ENCODE peak calls at places on chromosomes 16 and 17, in eight cellular contexts. E is naive thymus-derived CD4-positive, alpha-beta T cell; W is effector memory CD4-positive, alpha-beta T cell; L is HepG2; J is cardiac muscle cell; X is esophagus squamous epithelium; A is upper lobe of right lung; D is IMR-90. Z is an unnamed sample. For H3K36me3, the result is how much of the 10 kb centered on the place peaks cover.

GRCh38 chr17:67246398-67246647 is 1.3 kb upstream of the HELZ start:
- DNase-seq in W (no peak), X (no peak), A (no peak), D (peak), E (no peak), L (no peak), J (no peak), Z (no peak)

GRCh38 chr17:38926290-38927070 is 1.1 kb downstream of the LASP1NB start:
- DNase-seq in W (no peak), J (no peak), A (no peak), X (no peak), D (no peak), E (no peak), L (no peak), Z (no peak)

GRCh38 chr16:89890200-89890599 is 16.8 kb downstream of the TCF25 start:
- DNase-seq in W (no peak), A (no peak), X (no peak), L (no peak), E (no peak), J (no peak), D (no peak), Z (no peak)

GRCh38 chr17:21549107-21549687 is 143.1 kb upstream of the KCNJ18 start:
- DNase-seq in L (no peak), E (no peak), J (no peak), D (peak), X (no peak), W (no peak), A (no peak), Z (no peak)

GRCh38 chr16:89319883-89320716 is 102.6 kb downstream of the ZNF778 start:
- DNase-seq in X (no peak), D (peak), J (peak), E (no peak), L (peak), A (no peak), W (no peak), Z (peak)

GRCh38 chr16:30658731-30659506 is 688 bp downstream of the FBRS start:
- DNase-seq in L (peak), A (peak), X (peak), W (no peak), E (no peak), J (peak), D (peak), Z (no peak)

GRCh38 chr16:84577034-84577803 is 40.7 kb downstream of the COTL1 start:
- DNase-seq in D (no peak), A (no peak), E (no peak), X (no peak), W (no peak), L (no peak), J (no peak), Z (no peak)

GRCh38 chr16:89368604-89369249 is 121.6 kb downstream of the ANKRD11 start:
- DNase-seq in X (no peak), J (no peak), L (no peak), W (no peak), A (peak), D (no peak), E (no peak), Z (no peak)

GRCh38 chr17:82703935-82704865 is 5.7 kb upstream of the RAB40B start:
- DNase-seq in E (no peak), X (no peak), D (no peak), J (no peak), L (peak), W (no peak), A (no peak), Z (peak)

GRCh38 chr17:27578718-27579085 is 52.3 kb upstream of the LGALS9 start:
- DNase-seq in X (no peak), L (peak), J (no peak), W (no peak), D (peak), E (no peak), A (no peak), Z (peak)

GRCh38 chr17:15185625-15185991 is 79.5 kb downstream of the PMP22 start:
- DNase-seq in W (no peak), J (peak), L (no peak), E (no peak), D (peak), X (no peak), A (no peak), Z (no peak)

GRCh38 chr17:2385240-2386202 is 15.3 kb downstream of the MNT start:
- DNase-seq in X (no peak), E (no peak), J (peak), L (no peak), A (no peak), D (no peak), W (no peak), Z (no peak)

GRCh38 chr16:667780-668518 is at the start of gene RHOT2:
- DNase-seq in X (peak), D (peak), L (peak), W (peak), J (peak), E (peak), A (peak), Z (peak)

GRCh38 chr17:63571632-63572310 is 21.5 kb downstream of the DCAF7 start:
- DNase-seq in E (no peak), J (peak), A (no peak), D (peak), W (no peak), L (peak), X (no peak), Z (no peak)

GRCh38 chr16:57263585-57264351 is 18.7 kb downstream of the ARL2BP start:
- DNase-seq in J (no peak), L (no peak), X (no peak), D (no peak), W (no peak), E (no peak), A (peak), Z (no peak)

GRCh38 chr17:7466644-7467341 is 12.6 kb downstream of the ZBTB4 start:
- DNase-seq in D (peak), X (no peak), E (no peak), A (no peak), J (no peak), L (no peak), W (no peak), Z (no peak)

GRCh38 chr16:4604401-4604800 is 10.3 kb downstream of the UBALD1 start:
- DNase-seq in A (no peak), L (no peak), W (no peak), D (no peak), X (no peak), E (no peak), J (no peak), Z (no peak)

GRCh38 chr17:74042241-74042640 is 161.2 kb upstream of the RPL38 start:
- DNase-seq in J (no peak), L (no peak), E (no peak), X (no peak), A (no peak), D (no peak), W (no peak), Z (no peak)

GRCh38 chr16:11635679-11636171 is 32.5 kb upstream of the SNN start:
- DNase-seq in L (no peak), W (no peak), X (no peak), D (no peak), A (no peak), E (no peak), J (no peak), Z (no peak)

GRCh38 chr17:260031-260791 is 78.8 kb upstream of the DOC2B start:
- DNase-seq in W (no peak), E (no peak), A (peak), J (no peak), L (no peak), D (no peak), X (no peak), Z (no peak)

GRCh38 chr17:9875441-9875840 is 29.6 kb downstream of the RCVRN start:
- DNase-seq in X (no peak), D (peak), A (no peak), J (no peak), W (no peak), E (no peak), L (no peak), Z (no peak)

GRCh38 chr16:67767953-67768352 is 38.4 kb downstream of the RANBP10 start:
- DNase-seq in A (no peak), D (peak), W (no peak), E (no peak), L (no peak), X (no peak), J (no peak), Z (no peak)

GRCh38 chr16:77223184-77223583 is 24.0 kb downstream of the SYCE1L start:
- DNase-seq in X (no peak), W (no peak), D (no peak), A (no peak), L (no peak), J (no peak), E (peak), Z (no peak)

GRCh38 chr17:73625006-73625405 is 19.2 kb downstream of the SDK2 start:
- DNase-seq in W (no peak), J (no peak), A (no peak), E (no peak), L (no peak), X (no peak), D (no peak), Z (no peak)

GRCh38 chr16:55240933-55241332 is 83.1 kb upstream of the IRX6 start:
- DNase-seq in E (no peak), D (no peak), L (no peak), A (no peak), J (no peak), X (no peak), W (no peak), Z (no peak)

GRCh38 chr17:48014603-48015037 is 23.0 kb downstream of the COPZ2 start:
- DNase-seq in D (no peak), W (no peak), A (no peak), X (no peak), J (no peak), E (no peak), L (no peak), Z (no peak)

GRCh38 chr17:62996221-62996620 is 30.2 kb downstream of the TANC2 start:
- DNase-seq in D (no peak), L (no peak), J (no peak), W (no peak), X (no peak), A (no peak), E (no peak), Z (no peak)

DNA sequence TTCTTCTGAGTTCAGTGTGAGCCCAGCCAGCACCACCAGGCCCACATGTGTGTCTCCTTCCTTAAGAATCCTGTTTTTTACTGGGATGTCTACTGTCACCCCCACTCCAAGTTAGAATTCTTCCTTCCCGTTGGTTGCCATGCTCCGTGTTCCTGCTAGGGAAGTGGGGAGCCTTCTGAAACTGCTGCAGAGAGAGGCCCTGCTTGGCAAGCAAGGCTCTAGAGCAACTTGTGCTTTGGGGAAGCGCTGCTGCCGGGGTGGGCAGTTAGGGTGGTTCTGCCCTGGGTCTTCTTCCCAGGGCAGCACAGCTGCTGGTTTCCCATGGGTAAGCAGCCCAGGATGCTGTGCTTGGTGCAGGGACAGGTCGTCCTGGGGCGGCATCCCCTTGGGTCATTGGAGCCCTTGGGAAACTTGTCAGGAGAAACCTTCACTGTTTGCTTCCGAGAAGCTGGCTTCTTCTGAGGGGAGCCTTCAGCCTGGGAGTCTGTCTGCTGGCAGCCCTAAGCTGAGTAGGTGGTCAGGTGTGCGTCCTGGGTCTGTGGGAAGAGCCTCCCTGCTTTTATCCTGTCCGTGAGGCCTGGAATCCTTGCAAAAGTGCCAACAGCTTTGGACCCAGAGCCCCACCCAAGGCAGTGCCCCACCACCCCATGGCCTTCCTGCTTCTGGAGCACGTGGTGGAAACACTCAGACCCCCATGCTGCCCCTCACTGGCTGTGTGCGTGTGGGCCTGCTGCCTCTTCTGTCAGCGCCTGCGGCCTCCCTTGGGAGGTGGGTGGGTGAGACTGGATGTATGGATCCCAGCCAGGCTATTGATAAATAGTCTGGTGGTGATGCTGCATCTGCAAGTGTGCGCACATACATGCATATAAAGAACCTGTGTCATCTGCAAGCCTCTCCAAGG is 71.8 kb downstream of the PLD6 start:
- DNase-seq in J (no peak), D (no peak), W (no peak), E (no peak), A (no peak), X (no peak), L (no peak), Z (no peak)
- H3K36me3 ChIP-seq in J (under half), D (half or more), W (half or more), E (under half), A (half or more), X (under half), L (under half), Z (under half)

GRCh38 chr17:45687594-45687993 is 96.5 kb upstream of the CRHR1 start:
- DNase-seq in W (no peak), X (no peak), L (no peak), D (no peak), A (no peak), E (no peak), J (no peak), Z (no peak)
- H3K4me3 ChIP-seq in W (no peak), X (no peak), L (no peak), D (no peak), A (no peak), E (no peak), J (no peak), Z (no peak)

DNA sequence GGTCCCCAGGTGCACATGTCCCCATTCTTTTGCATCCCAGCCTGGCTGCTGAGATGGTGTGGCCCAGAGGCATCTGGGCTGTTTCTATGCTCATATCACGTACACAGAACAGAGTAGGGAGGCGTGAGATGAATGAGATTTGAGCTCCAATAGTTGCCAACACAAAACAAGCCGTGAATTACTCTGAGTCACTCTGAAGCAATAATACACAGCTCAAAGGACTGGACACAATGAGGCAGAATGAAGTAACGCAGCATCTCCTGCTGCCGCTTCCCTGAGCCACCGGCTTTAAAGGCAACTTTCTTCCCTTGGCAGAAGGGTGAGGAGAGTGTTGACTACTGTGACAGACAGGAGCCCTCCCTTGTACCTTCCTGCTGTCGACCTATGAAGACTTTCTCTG is 33.9 kb upstream of the CLEC18B start:
- DNase-seq in D (peak), W (no peak), A (no peak), L (peak), E (no peak), X (no peak), J (no peak), Z (no peak)
- H3K36me3 ChIP-seq in D (under half), W (half or more), A (half or more), L (under half), E (under half), X (under half), J (half or more), Z (under half)

GRCh38 chr16:88306411-88306810 is 76.3 kb upstream of the ZNF469 start:
- DNase-seq in D (no peak), A (no peak), W (no peak), E (no peak), X (no peak), J (no peak), L (no peak), Z (no peak)

GRCh38 chr16:88305176-88305575 is 77.6 kb upstream of the ZNF469 start:
- DNase-seq in X (no peak), W (no peak), L (no peak), D (no peak), A (no peak), J (no peak), E (no peak), Z (no peak)

GRCh38 chr16:88309174-88309904 is 73.4 kb upstream of the ZNF469 start:
- DNase-seq in A (no peak), L (no peak), E (no peak), X (no peak), J (no peak), W (no peak), D (no peak), Z (no peak)

GRCh38 chr16:88308441-88309173 is 74.2 kb upstream of the ZNF469 start:
- DNase-seq in D (no peak), L (no peak), J (no peak), A (no peak), X (no peak), E (no peak), W (no peak), Z (no peak)

DNA sequence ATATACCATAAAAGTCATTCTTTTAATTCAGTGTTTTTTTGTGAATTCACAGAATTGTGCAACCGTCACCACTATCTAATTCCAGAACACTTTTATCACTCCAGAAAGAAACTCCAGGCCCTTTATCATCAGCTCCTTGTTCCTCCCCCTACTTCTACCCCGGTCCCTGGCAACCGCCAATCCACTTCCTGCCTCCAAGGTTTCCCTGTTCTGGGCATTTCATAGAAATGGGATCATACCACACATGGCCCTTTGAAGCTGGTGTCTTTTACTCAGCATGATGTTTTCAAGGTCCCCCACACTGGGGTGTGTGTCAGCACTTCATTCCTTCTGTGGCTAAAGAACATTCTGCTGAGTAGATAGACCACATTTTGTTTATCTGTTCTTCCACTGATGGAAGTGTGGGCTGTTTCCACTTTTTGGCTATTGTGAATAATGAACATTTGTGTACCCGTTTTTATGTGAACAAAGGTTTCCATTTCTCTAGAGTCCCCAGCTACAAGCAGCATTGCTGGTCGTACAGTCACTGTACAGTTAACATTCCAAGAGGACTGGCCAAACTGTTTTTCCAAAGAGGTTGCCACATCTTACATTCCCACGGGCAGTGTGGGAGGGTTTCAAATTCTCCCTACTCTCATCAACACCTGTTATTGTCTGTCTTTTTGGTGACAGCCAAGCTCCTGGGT is 75.8 kb upstream of the ZNF469 start:
- DNase-seq in X (no peak), L (peak), D (peak), J (no peak), E (no peak), A (no peak), W (no peak), Z (no peak)
- H3K4me3 ChIP-seq in X (no peak), L (no peak), D (no peak), J (no peak), E (no peak), A (no peak), W (no peak), Z (no peak)

GRCh38 chr17:12731839-12732238 is 57.5 kb upstream of the ARHGAP44 start:
- DNase-seq in A (no peak), L (no peak), J (no peak), W (no peak), E (no peak), X (no peak), D (no peak), Z (no peak)

GRCh38 chr17:12730931-12731521 is 58.3 kb upstream of the ARHGAP44 start:
- DNase-seq in D (peak), L (no peak), X (no peak), W (no peak), J (peak), A (peak), E (no peak), Z (peak)

GRCh38 chr17:12734852-12735430 is 54.4 kb upstream of the ARHGAP44 start:
- DNase-seq in D (no peak), A (no peak), L (no peak), W (no peak), X (no peak), E (no peak), J (peak), Z (no peak)

GRCh38 chr17:12730421-12730820 is 58.9 kb upstream of the ARHGAP44 start:
- DNase-seq in W (no peak), D (no peak), L (no peak), J (no peak), A (no peak), E (no peak), X (no peak), Z (no peak)

GRCh38 chr17:12732366-12732765 is 56.9 kb upstream of the ARHGAP44 start:
- DNase-seq in D (no peak), X (no peak), A (no peak), E (no peak), L (no peak), J (no peak), W (no peak), Z (no peak)
- H3K36me3 ChIP-seq in D (under half), X (under half), A (under half), E (under half), L (under half), J (under half), W (under half), Z (under half)

GRCh38 chr16:48605518-48606110 is 4.4 kb downstream of the N4BP1 start:
- DNase-seq in W (no peak), E (no peak), A (peak), X (no peak), L (no peak), J (no peak), D (no peak), Z (no peak)
- H3K4me3 ChIP-seq in W (no peak), E (no peak), A (peak), X (peak), L (no peak), J (no peak), D (no peak), Z (no peak)